ENCODE peak calls at places on chromosomes 2 and 18, in seven cellular contexts. S is PC-3, N is HCT116, U is stomach, C is body of pancreas, P is hepatocyte, A is transverse colon. B is an unnamed sample. For H3K4me1, the result is how much of the 10 kb centered on the place peaks cover.

GRCh38 chr18:183769-184168 is 25.4 kb downstream of the USP14 start:
- DNase-seq in S (no peak), N (no peak), U (no peak), C (no peak), P (no peak), A (no peak), B (no peak)

GRCh38 chr2:67182884-67183283 is 214.2 kb upstream of the ETAA1 start:
- DNase-seq in S (no peak), N (no peak), U (no peak), C (peak), P (no peak), A (no peak), B (no peak)

GRCh38 chr2:231998046-231998445 is 36.5 kb downstream of the DIS3L2 start:
- DNase-seq in S (no peak), N (no peak), U (no peak), C (no peak), P (no peak), A (no peak), B (no peak)

GRCh38 chr2:219446101-219446504 is 11.5 kb downstream of the SPEG start:
- DNase-seq in S (no peak), N (no peak), U (no peak), C (peak), P (peak), A (no peak), B (peak)

GRCh38 chr2:23135481-23136100 is 249.4 kb upstream of the KLHL29 start:
- DNase-seq in S (peak), N (no peak), U (no peak), C (peak), P (no peak), A (no peak), B (peak)

GRCh38 chr2:124264496-124265160 is 239.5 kb downstream of the CNTNAP5 start:
- DNase-seq in S (no peak), N (no peak), U (no peak), C (no peak), P (no peak), A (no peak), B (no peak)

GRCh38 chr2:121793816-121794215 is 38.4 kb downstream of the TSN start:
- DNase-seq in S (no peak), N (no peak), U (no peak), C (no peak), P (no peak), A (no peak), B (no peak)

GRCh38 chr18:24878289-24878688 is 417.9 kb downstream of the HRH4 start:
- DNase-seq in S (peak), N (no peak), U (no peak), C (no peak), P (peak), A (no peak), B (no peak)

GRCh38 chr2:242038166-242038927 is 168.8 kb downstream of the RTP5 start:
- DNase-seq in S (no peak), N (no peak), U (peak), C (no peak), P (no peak), A (no peak), B (peak)

GRCh38 chr18:79496978-79497637 is 101.4 kb downstream of the NFATC1 start:
- DNase-seq in S (no peak), N (no peak), U (no peak), C (peak), P (peak), A (peak), B (no peak)

GRCh38 chr2:8611712-8612111 is 70.1 kb upstream of the ID2 start:
- DNase-seq in S (no peak), N (no peak), U (no peak), C (no peak), P (peak), A (no peak), B (no peak)

GRCh38 chr2:9780368-9781130 is 62.7 kb upstream of the TAF1B start:
- DNase-seq in S (no peak), N (no peak), U (no peak), C (no peak), P (no peak), A (no peak), B (no peak)

GRCh38 chr2:30206461-30207430 is 24.6 kb upstream of the LBH start:
- DNase-seq in S (no peak), N (no peak), U (no peak), C (no peak), P (no peak), A (no peak), B (no peak)

GRCh38 chr2:155904720-155905119 is 427.8 kb downstream of the NR4A2 start:
- DNase-seq in S (no peak), N (no peak), U (no peak), C (no peak), P (no peak), A (no peak), B (no peak)

GRCh38 chr2:19776941-19777514 is 124.8 kb downstream of the TTC32 start:
- DNase-seq in S (no peak), N (no peak), U (no peak), C (peak), P (no peak), A (no peak), B (no peak)

GRCh38 chr2:240051697-240052096 is 1.6 kb downstream of the OR6B3 start:
- DNase-seq in S (no peak), N (no peak), U (no peak), C (no peak), P (no peak), A (no peak), B (no peak)

GRCh38 chr2:11808016-11808400 is 61.6 kb downstream of the LPIN1 start:
- DNase-seq in S (no peak), N (no peak), U (no peak), C (no peak), P (no peak), A (no peak), B (no peak)

GRCh38 chr2:101463885-101464653 is 10.8 kb downstream of the RFX8 start:
- DNase-seq in S (peak), N (no peak), U (no peak), C (no peak), P (no peak), A (no peak), B (no peak)

GRCh38 chr2:237280235-237280634 is 133.7 kb downstream of the COL6A3 start:
- DNase-seq in S (peak), N (no peak), U (no peak), C (peak), P (peak), A (no peak), B (no peak)

GRCh38 chr2:185998562-185999070 is 260.0 kb downstream of the FSIP2 start:
- DNase-seq in S (no peak), N (no peak), U (no peak), C (no peak), P (no peak), A (no peak), B (no peak)

GRCh38 chr2:158740127-158740526 is 55.0 kb upstream of the DAPL1 start:
- DNase-seq in S (no peak), N (no peak), U (no peak), C (no peak), P (no peak), A (no peak), B (no peak)

GRCh38 chr2:118882693-118883336 is 35.4 kb upstream of the EN1 start:
- DNase-seq in S (peak), N (peak), U (peak), C (peak), P (peak), A (peak), B (peak)

GRCh38 chr18:59718108-59719057 is 21.2 kb upstream of the CCBE1 start:
- DNase-seq in S (peak), N (no peak), U (no peak), C (no peak), P (no peak), A (no peak), B (no peak)

GRCh38 chr2:161166538-161167409 is 6.5 kb downstream of the TANK start:
- DNase-seq in S (peak), N (peak), U (no peak), C (no peak), P (no peak), A (no peak), B (no peak)

GRCh38 chr2:168912466-168913170 is 11.5 kb downstream of the G6PC2 start:
- DNase-seq in S (peak), N (no peak), U (peak), C (peak), P (peak), A (no peak), B (peak)

GRCh38 chr2:225052703-225053102 is 10.4 kb upstream of the DOCK10 start:
- DNase-seq in S (no peak), N (no peak), U (no peak), C (no peak), P (no peak), A (no peak), B (no peak)

GRCh38 chr2:240466579-240467148 is 31.2 kb downstream of the GPC1 start:
- DNase-seq in S (no peak), N (no peak), U (peak), C (peak), P (peak), A (peak), B (peak)

GRCh38 chr2:35114765-35115164 is 1240.8 kb upstream of the CRIM1 start:
- DNase-seq in S (peak), N (no peak), U (no peak), C (no peak), P (peak), A (no peak), B (no peak)

GRCh38 chr2:36732701-36733036 is 36.2 kb downstream of the VIT start:
- DNase-seq in S (no peak), N (no peak), U (no peak), C (no peak), P (no peak), A (no peak), B (no peak)

GRCh38 chr2:148979164-148979918 is 59.2 kb upstream of the LYPD6B start:
- DNase-seq in S (no peak), N (no peak), U (no peak), C (no peak), P (no peak), A (no peak), B (no peak)

GRCh38 chr18:50518787-50519520 is 40.9 kb upstream of the MAPK4 start:
- DNase-seq in S (no peak), N (no peak), U (no peak), C (no peak), P (no peak), A (no peak), B (no peak)

GRCh38 chr2:95265182-95265581 is 9.1 kb upstream of the PROM2 start:
- DNase-seq in S (no peak), N (no peak), U (peak), C (no peak), P (no peak), A (no peak), B (no peak)

GRCh38 chr18:45755936-45756335 is 32.0 kb downstream of the SLC14A1 start:
- DNase-seq in S (peak), N (no peak), U (peak), C (peak), P (peak), A (no peak), B (no peak)

GRCh38 chr2:123738643-123739042 is 286.4 kb upstream of the CNTNAP5 start:
- DNase-seq in S (peak), N (no peak), U (no peak), C (no peak), P (peak), A (no peak), B (no peak)

GRCh38 chr2:104855174-104856085 is 1.5 kb downstream of the POU3F3 start:
- DNase-seq in S (no peak), N (no peak), U (no peak), C (no peak), P (no peak), A (no peak), B (no peak)
- H3K4me3 ChIP-seq in S (no peak), N (no peak), U (peak), C (no peak), P (no peak), A (no peak), B (peak)

DNA sequence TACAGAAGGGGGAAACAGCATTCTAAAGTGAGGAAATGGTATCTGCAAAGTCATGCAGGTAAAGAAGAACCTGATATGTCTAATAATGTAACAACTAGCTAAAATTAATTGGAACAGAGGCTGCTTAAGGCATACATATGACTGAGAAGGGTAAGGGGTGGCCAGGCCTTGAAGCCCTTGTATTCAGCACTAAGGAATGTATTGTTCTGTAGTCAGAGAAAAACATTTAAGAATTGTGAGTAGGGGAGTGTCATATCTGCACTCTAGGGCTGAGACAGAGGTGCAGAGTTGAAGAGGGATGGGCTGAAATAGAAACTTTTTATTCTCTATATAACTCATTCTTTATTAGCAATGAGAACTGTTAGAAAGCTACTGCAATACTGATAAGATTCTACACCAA is 145.5 kb upstream of the CHAC2 start:
- DNase-seq in S (no peak), N (no peak), U (no peak), C (no peak), P (no peak), A (no peak), B (no peak)
- H3K27ac ChIP-seq in S (no peak), N (no peak), U (no peak), C (no peak), P (no peak), A (no peak), B (no peak)

GRCh38 chr2:154555700-154556099 is 142.8 kb upstream of the KCNJ3 start:
- DNase-seq in S (no peak), N (no peak), U (no peak), C (no peak), P (no peak), A (no peak), B (no peak)
- H3K4me1 ChIP-seq in S (under half), N (under half), U (under half), C (under half), P (under half), A (under half), B (under half)

GRCh38 chr2:216497808-216498366 is 757 bp upstream of the RPL37A start:
- DNase-seq in S (no peak), N (no peak), U (no peak), C (no peak), P (no peak), A (no peak), B (no peak)
- H3K4me3 ChIP-seq in S (peak), N (peak), U (peak), C (no peak), P (peak), A (peak), B (peak)

B was measured in psoas muscle.